ENCODE peak calls at places on chromosomes 12 and 14, in six cellular contexts. One of them, this sample, is unnamed.

GRCh38 chr14:24398298-24398942 is 383 bp upstream of the NYNRIN start:
- DNase-seq in activated CD8-positive, alpha-beta memory T cell treated with anti-CD3 and anti-CD28 coated beads, Interleukin-2, amount 50 U/mL, for 48 hours: no peak
- DNase-seq in transverse colon: peak; percentile 48
- DNase-seq in Kasumi-1: no peak
- DNase-seq in lower lobe of right lung: no peak
- DNase-seq in activated CD4-positive, alpha-beta T cell treated with anti-CD3 and anti-CD28 coated beads, Interleukin-2, amount 10 ng/mL, durations not matched to agents 7 days and 5 days: no peak
- DNase-seq in this sample: no peak

GRCh38 chr14:87405563-87405962 is 587.4 kb downstream of the GALC start:
- DNase-seq in activated CD8-positive, alpha-beta memory T cell treated with anti-CD3 and anti-CD28 coated beads, Interleukin-2, amount 50 U/mL, for 48 hours: no peak
- DNase-seq in transverse colon: no peak
- DNase-seq in Kasumi-1: no peak
- DNase-seq in lower lobe of right lung: no peak
- DNase-seq in activated CD4-positive, alpha-beta T cell treated with anti-CD3 and anti-CD28 coated beads, Interleukin-2, amount 10 ng/mL, durations not matched to agents 7 days and 5 days: no peak
- DNase-seq in this sample: no peak

GRCh38 chr12:131736807-131737484 is 26.1 kb downstream of the SFSWAP start:
- DNase-seq in activated CD8-positive, alpha-beta memory T cell treated with anti-CD3 and anti-CD28 coated beads, Interleukin-2, amount 50 U/mL, for 48 hours: no peak
- DNase-seq in transverse colon: no peak
- DNase-seq in Kasumi-1: no peak
- DNase-seq in lower lobe of right lung: peak; percentile 79
- DNase-seq in activated CD4-positive, alpha-beta T cell treated with anti-CD3 and anti-CD28 coated beads, Interleukin-2, amount 10 ng/mL, durations not matched to agents 7 days and 5 days: no peak
- DNase-seq in this sample: no peak

GRCh38 chr12:57852195-57852594 is 5.7 kb upstream of the CTDSP2 start:
- DNase-seq in activated CD8-positive, alpha-beta memory T cell treated with anti-CD3 and anti-CD28 coated beads, Interleukin-2, amount 50 U/mL, for 48 hours: no peak
- DNase-seq in transverse colon: no peak
- DNase-seq in Kasumi-1: no peak
- DNase-seq in lower lobe of right lung: no peak
- DNase-seq in activated CD4-positive, alpha-beta T cell treated with anti-CD3 and anti-CD28 coated beads, Interleukin-2, amount 10 ng/mL, durations not matched to agents 7 days and 5 days: no peak
- DNase-seq in this sample: peak; percentile 34

GRCh38 chr14:97978336-97978735 is 1181.2 kb downstream of the VRK1 start:
- DNase-seq in activated CD8-positive, alpha-beta memory T cell treated with anti-CD3 and anti-CD28 coated beads, Interleukin-2, amount 50 U/mL, for 48 hours: peak; percentile 86
- DNase-seq in transverse colon: peak; percentile 78
- DNase-seq in Kasumi-1: no peak
- DNase-seq in lower lobe of right lung: peak; percentile 77
- DNase-seq in activated CD4-positive, alpha-beta T cell treated with anti-CD3 and anti-CD28 coated beads, Interleukin-2, amount 10 ng/mL, durations not matched to agents 7 days and 5 days: peak; percentile 81
- DNase-seq in this sample: peak; percentile 80

GRCh38 chr14:56120091-56120632 is 2.0 kb downstream of the PELI2 start:
- DNase-seq in activated CD8-positive, alpha-beta memory T cell treated with anti-CD3 and anti-CD28 coated beads, Interleukin-2, amount 50 U/mL, for 48 hours: no peak
- DNase-seq in transverse colon: no peak
- DNase-seq in Kasumi-1: no peak
- DNase-seq in lower lobe of right lung: no peak
- DNase-seq in activated CD4-positive, alpha-beta T cell treated with anti-CD3 and anti-CD28 coated beads, Interleukin-2, amount 10 ng/mL, durations not matched to agents 7 days and 5 days: no peak
- DNase-seq in this sample: no peak

GRCh38 chr14:50321009-50321660 is 9.0 kb downstream of the DMAC2L start:
- DNase-seq in activated CD8-positive, alpha-beta memory T cell treated with anti-CD3 and anti-CD28 coated beads, Interleukin-2, amount 50 U/mL, for 48 hours: peak; percentile 59
- DNase-seq in transverse colon: peak; percentile 75
- DNase-seq in Kasumi-1: peak; percentile 97
- DNase-seq in lower lobe of right lung: no peak
- DNase-seq in activated CD4-positive, alpha-beta T cell treated with anti-CD3 and anti-CD28 coated beads, Interleukin-2, amount 10 ng/mL, durations not matched to agents 7 days and 5 days: peak; percentile 80
- DNase-seq in this sample: no peak

GRCh38 chr12:112294793-112295192 is 87.4 kb downstream of the HECTD4 start:
- DNase-seq in activated CD8-positive, alpha-beta memory T cell treated with anti-CD3 and anti-CD28 coated beads, Interleukin-2, amount 50 U/mL, for 48 hours: no peak
- DNase-seq in transverse colon: no peak
- DNase-seq in Kasumi-1: peak; percentile 8
- DNase-seq in lower lobe of right lung: no peak
- DNase-seq in activated CD4-positive, alpha-beta T cell treated with anti-CD3 and anti-CD28 coated beads, Interleukin-2, amount 10 ng/mL, durations not matched to agents 7 days and 5 days: no peak
- DNase-seq in this sample: no peak

GRCh38 chr12:89245090-89245489 is 107.2 kb downstream of the DUSP6 start:
- DNase-seq in activated CD8-positive, alpha-beta memory T cell treated with anti-CD3 and anti-CD28 coated beads, Interleukin-2, amount 50 U/mL, for 48 hours: no peak
- DNase-seq in transverse colon: no peak
- DNase-seq in Kasumi-1: peak; percentile 70
- DNase-seq in lower lobe of right lung: no peak
- DNase-seq in activated CD4-positive, alpha-beta T cell treated with anti-CD3 and anti-CD28 coated beads, Interleukin-2, amount 10 ng/mL, durations not matched to agents 7 days and 5 days: peak; percentile 83
- DNase-seq in this sample: no peak

GRCh38 chr14:64249363-64249762 is 44.8 kb downstream of the ESR2 start:
- DNase-seq in activated CD8-positive, alpha-beta memory T cell treated with anti-CD3 and anti-CD28 coated beads, Interleukin-2, amount 50 U/mL, for 48 hours: no peak
- DNase-seq in transverse colon: no peak
- DNase-seq in Kasumi-1: no peak
- DNase-seq in lower lobe of right lung: no peak
- DNase-seq in activated CD4-positive, alpha-beta T cell treated with anti-CD3 and anti-CD28 coated beads, Interleukin-2, amount 10 ng/mL, durations not matched to agents 7 days and 5 days: no peak
- DNase-seq in this sample: no peak

GRCh38 chr12:115817399-115817798 is 460.1 kb downstream of the MED13L start:
- DNase-seq in activated CD8-positive, alpha-beta memory T cell treated with anti-CD3 and anti-CD28 coated beads, Interleukin-2, amount 50 U/mL, for 48 hours: no peak
- DNase-seq in transverse colon: no peak
- DNase-seq in Kasumi-1: no peak
- DNase-seq in lower lobe of right lung: no peak
- DNase-seq in activated CD4-positive, alpha-beta T cell treated with anti-CD3 and anti-CD28 coated beads, Interleukin-2, amount 10 ng/mL, durations not matched to agents 7 days and 5 days: no peak
- DNase-seq in this sample: no peak

GRCh38 chr12:65500121-65500846 is 221.8 kb downstream of the MSRB3 start:
- DNase-seq in activated CD8-positive, alpha-beta memory T cell treated with anti-CD3 and anti-CD28 coated beads, Interleukin-2, amount 50 U/mL, for 48 hours: no peak
- DNase-seq in transverse colon: no peak
- DNase-seq in Kasumi-1: no peak
- DNase-seq in lower lobe of right lung: no peak
- DNase-seq in activated CD4-positive, alpha-beta T cell treated with anti-CD3 and anti-CD28 coated beads, Interleukin-2, amount 10 ng/mL, durations not matched to agents 7 days and 5 days: no peak
- DNase-seq in this sample: no peak

GRCh38 chr12:109877504-109878246 is 2.7 kb downstream of the GLTP start:
- DNase-seq in activated CD8-positive, alpha-beta memory T cell treated with anti-CD3 and anti-CD28 coated beads, Interleukin-2, amount 50 U/mL, for 48 hours: no peak
- DNase-seq in transverse colon: no peak
- DNase-seq in Kasumi-1: no peak
- DNase-seq in lower lobe of right lung: no peak
- DNase-seq in activated CD4-positive, alpha-beta T cell treated with anti-CD3 and anti-CD28 coated beads, Interleukin-2, amount 10 ng/mL, durations not matched to agents 7 days and 5 days: no peak
- DNase-seq in this sample: no peak

GRCh38 chr12:66538970-66539369 is 139.9 kb downstream of the GRIP1 start:
- DNase-seq in activated CD8-positive, alpha-beta memory T cell treated with anti-CD3 and anti-CD28 coated beads, Interleukin-2, amount 50 U/mL, for 48 hours: no peak
- DNase-seq in transverse colon: no peak
- DNase-seq in Kasumi-1: no peak
- DNase-seq in lower lobe of right lung: no peak
- DNase-seq in activated CD4-positive, alpha-beta T cell treated with anti-CD3 and anti-CD28 coated beads, Interleukin-2, amount 10 ng/mL, durations not matched to agents 7 days and 5 days: no peak
- DNase-seq in this sample: no peak

GRCh38 chr12:16389594-16389993 is 42.1 kb downstream of the MGST1 start:
- DNase-seq in activated CD8-positive, alpha-beta memory T cell treated with anti-CD3 and anti-CD28 coated beads, Interleukin-2, amount 50 U/mL, for 48 hours: no peak
- DNase-seq in transverse colon: no peak
- DNase-seq in Kasumi-1: no peak
- DNase-seq in lower lobe of right lung: no peak
- DNase-seq in activated CD4-positive, alpha-beta T cell treated with anti-CD3 and anti-CD28 coated beads, Interleukin-2, amount 10 ng/mL, durations not matched to agents 7 days and 5 days: no peak
- DNase-seq in this sample: no peak

GRCh38 chr12:1505576-1505975 is 88.8 kb downstream of the FBXL14 start:
- DNase-seq in activated CD8-positive, alpha-beta memory T cell treated with anti-CD3 and anti-CD28 coated beads, Interleukin-2, amount 50 U/mL, for 48 hours: no peak
- DNase-seq in transverse colon: no peak
- DNase-seq in Kasumi-1: no peak
- DNase-seq in lower lobe of right lung: no peak
- DNase-seq in activated CD4-positive, alpha-beta T cell treated with anti-CD3 and anti-CD28 coated beads, Interleukin-2, amount 10 ng/mL, durations not matched to agents 7 days and 5 days: no peak
- DNase-seq in this sample: no peak

GRCh38 chr14:99724196-99724891 is 40.2 kb downstream of the CYP46A1 start:
- DNase-seq in activated CD8-positive, alpha-beta memory T cell treated with anti-CD3 and anti-CD28 coated beads, Interleukin-2, amount 50 U/mL, for 48 hours: peak; percentile 44
- DNase-seq in transverse colon: no peak
- DNase-seq in Kasumi-1: no peak
- DNase-seq in lower lobe of right lung: peak; percentile 17
- DNase-seq in activated CD4-positive, alpha-beta T cell treated with anti-CD3 and anti-CD28 coated beads, Interleukin-2, amount 10 ng/mL, durations not matched to agents 7 days and 5 days: no peak
- DNase-seq in this sample: peak; percentile 39

GRCh38 chr14:74015178-74015577 is 3.9 kb downstream of the ENTPD5 start:
- DNase-seq in activated CD8-positive, alpha-beta memory T cell treated with anti-CD3 and anti-CD28 coated beads, Interleukin-2, amount 50 U/mL, for 48 hours: no peak
- DNase-seq in transverse colon: no peak
- DNase-seq in Kasumi-1: no peak
- DNase-seq in lower lobe of right lung: no peak
- DNase-seq in activated CD4-positive, alpha-beta T cell treated with anti-CD3 and anti-CD28 coated beads, Interleukin-2, amount 10 ng/mL, durations not matched to agents 7 days and 5 days: no peak
- DNase-seq in this sample: no peak